ENCODE peak calls at places on chromosomes 3 and 15, in ten cellular contexts. Y, B, F, R, A, G, O, Q, S and D are unnamed samples.

GRCh38 chr15:57732526-57733331 is 26.2 kb downstream of the POLR2M start:
- DNase-seq in Y (no peak), B (peak), F (peak), R (peak), A (peak), G (no peak), O (peak), Q (peak), S (peak), D (no peak)

GRCh38 chr15:90063733-90064247 is 38.5 kb downstream of the IDH2 start:
- DNase-seq in Y (peak), B (peak), F (no peak), R (no peak), A (peak), G (no peak), O (no peak), Q (no peak), S (no peak), D (peak)

GRCh38 chr3:108036984-108037741 is 53.7 kb downstream of the CD47 start:
- DNase-seq in Y (no peak), B (no peak), F (no peak), R (no peak), A (no peak), G (no peak), O (no peak), Q (no peak), S (no peak), D (no peak)

GRCh38 chr3:49616491-49616941 is 57.6 kb upstream of the APEH start:
- DNase-seq in Y (no peak), B (no peak), F (no peak), R (no peak), A (no peak), G (no peak), O (no peak), Q (no peak), S (peak), D (no peak)

GRCh38 chr3:52704611-52705437 is 767 bp downstream of the GLT8D1 start:
- DNase-seq in Y (no peak), B (no peak), F (peak), R (no peak), A (peak), G (no peak), O (no peak), Q (peak), S (peak), D (no peak)

GRCh38 chr3:120678331-120678845 is 3.7 kb downstream of the HGD start:
- DNase-seq in Y (peak), B (peak), F (peak), R (peak), A (peak), G (no peak), O (no peak), Q (peak), S (peak), D (no peak)

GRCh38 chr3:11514191-11514770 is 129.4 kb downstream of the VGLL4 start:
- DNase-seq in Y (no peak), B (no peak), F (peak), R (no peak), A (no peak), G (peak), O (no peak), Q (peak), S (no peak), D (no peak)

GRCh38 chr3:99315896-99316295 is 322.5 kb upstream of the COL8A1 start:
- DNase-seq in Y (no peak), B (no peak), F (no peak), R (no peak), A (no peak), G (no peak), O (no peak), Q (no peak), S (no peak), D (no peak)

GRCh38 chr3:112042842-112043280 is 8.3 kb downstream of the TMPRSS7 start:
- DNase-seq in Y (no peak), B (peak), F (peak), R (no peak), A (no peak), G (no peak), O (no peak), Q (no peak), S (no peak), D (no peak)

GRCh38 chr3:184334470-184335158 is 2.8 kb upstream of the FAM131A start:
- DNase-seq in Y (no peak), B (no peak), F (no peak), R (no peak), A (no peak), G (no peak), O (peak), Q (peak), S (no peak), D (no peak)

GRCh38 chr3:16480861-16481569 is 32.5 kb downstream of the RFTN1 start:
- DNase-seq in Y (no peak), B (no peak), F (no peak), R (no peak), A (no peak), G (no peak), O (no peak), Q (peak), S (peak), D (no peak)

GRCh38 chr3:178084938-178085816 is 451.1 kb upstream of the KCNMB2 start:
- DNase-seq in Y (peak), B (peak), F (peak), R (peak), A (no peak), G (peak), O (no peak), Q (peak), S (peak), D (no peak)

GRCh38 chr3:134357914-134358811 is 16.1 kb downstream of the AMOTL2 start:
- DNase-seq in Y (peak), B (no peak), F (peak), R (peak), A (no peak), G (peak), O (no peak), Q (peak), S (no peak), D (peak)

GRCh38 chr15:65421360-65422215 is 1.2 kb downstream of the IGDCC4 start:
- DNase-seq in Y (peak), B (peak), F (no peak), R (no peak), A (no peak), G (peak), O (no peak), Q (no peak), S (peak), D (no peak)

GRCh38 chr15:70783610-70784021 is 20.3 kb upstream of the UACA start:
- DNase-seq in Y (no peak), B (peak), F (peak), R (no peak), A (no peak), G (no peak), O (no peak), Q (no peak), S (no peak), D (no peak)

GRCh38 chr15:55791576-55792400 is 48.8 kb upstream of the PRTG start:
- DNase-seq in Y (no peak), B (no peak), F (no peak), R (no peak), A (no peak), G (no peak), O (no peak), Q (peak), S (no peak), D (no peak)

GRCh38 chr15:42014406-42014805 is 6.4 kb downstream of the PLA2G4E start:
- DNase-seq in Y (no peak), B (no peak), F (no peak), R (no peak), A (no peak), G (no peak), O (no peak), Q (no peak), S (no peak), D (peak)

GRCh38 chr3:42653560-42654330 is at the start of gene ZBTB47:
- DNase-seq in Y (no peak), B (peak), F (no peak), R (no peak), A (peak), G (peak), O (no peak), Q (peak), S (peak), D (peak)

GRCh38 chr3:171122212-171122611 is 95.7 kb upstream of the SLC2A2 start:
- DNase-seq in Y (no peak), B (no peak), F (no peak), R (no peak), A (no peak), G (no peak), O (no peak), Q (peak), S (no peak), D (no peak)

GRCh38 chr15:63638828-63639227 is 41.6 kb downstream of the FBXL22 start:
- DNase-seq in Y (no peak), B (no peak), F (no peak), R (no peak), A (no peak), G (no peak), O (no peak), Q (no peak), S (no peak), D (no peak)

GRCh38 chr3:155161630-155162292 is 81.6 kb downstream of the MME start:
- DNase-seq in Y (no peak), B (no peak), F (no peak), R (no peak), A (no peak), G (no peak), O (no peak), Q (no peak), S (no peak), D (no peak)

GRCh38 chr15:42226648-42227047 is 18.5 kb upstream of the VPS39 start:
- DNase-seq in Y (no peak), B (no peak), F (peak), R (no peak), A (no peak), G (no peak), O (no peak), Q (no peak), S (no peak), D (no peak)

GRCh38 chr3:193803288-193803687 is 210.3 kb downstream of the OPA1 start:
- DNase-seq in Y (no peak), B (peak), F (no peak), R (no peak), A (no peak), G (no peak), O (no peak), Q (no peak), S (no peak), D (no peak)

GRCh38 chr3:90010341-90010740 is 902.9 kb downstream of the EPHA3 start:
- DNase-seq in Y (no peak), B (no peak), F (no peak), R (no peak), A (no peak), G (no peak), O (no peak), Q (no peak), S (peak), D (no peak)

GRCh38 chr3:14415501-14415900 is 13.1 kb downstream of the SLC6A6 start:
- DNase-seq in Y (no peak), B (no peak), F (no peak), R (no peak), A (no peak), G (no peak), O (no peak), Q (no peak), S (no peak), D (no peak)

GRCh38 chr3:44685128-44685800 is 27.2 kb upstream of the ZNF502 start:
- DNase-seq in Y (peak), B (peak), F (no peak), R (peak), A (no peak), G (peak), O (no peak), Q (peak), S (peak), D (peak)

GRCh38 chr3:197478746-197479668 is 76.8 kb downstream of the BDH1 start:
- DNase-seq in Y (peak), B (no peak), F (no peak), R (no peak), A (no peak), G (no peak), O (no peak), Q (no peak), S (no peak), D (no peak)

GRCh38 chr3:197476126-197476525 is 79.6 kb downstream of the BDH1 start:
- DNase-seq in Y (no peak), B (no peak), F (no peak), R (no peak), A (no peak), G (no peak), O (no peak), Q (peak), S (no peak), D (no peak)

GRCh38 chr3:197472151-197472550 is 83.6 kb downstream of the BDH1 start:
- DNase-seq in Y (no peak), B (no peak), F (peak), R (no peak), A (no peak), G (no peak), O (no peak), Q (no peak), S (no peak), D (peak)

GRCh38 chr3:197471221-197472010 is 84.4 kb downstream of the BDH1 start:
- DNase-seq in Y (no peak), B (no peak), F (peak), R (no peak), A (no peak), G (no peak), O (no peak), Q (no peak), S (no peak), D (peak)

GRCh38 chr3:197475514-197475913 is 80.3 kb downstream of the BDH1 start:
- DNase-seq in Y (no peak), B (no peak), F (no peak), R (no peak), A (no peak), G (no peak), O (no peak), Q (no peak), S (no peak), D (peak)
- TF ChIP-seq CTCF in Y (no peak), B (no peak), F (no peak), R (no peak), A (no peak), G (no peak), O (no peak), Q (no peak), S (no peak), D (no peak)

GRCh38 chr3:21059409-21059808 is 691.6 kb downstream of the ZNF385D start:
- DNase-seq in Y (no peak), B (no peak), F (no peak), R (no peak), A (no peak), G (no peak), O (no peak), Q (no peak), S (no peak), D (no peak)
- TF ChIP-seq POLR2AphosphoS5 in Y (no peak), B (no peak), F (no peak), R (no peak), A (no peak), G (no peak), O (no peak), Q (no peak), S (no peak), D (no peak)

GRCh38 chr15:93019971-93020370 is 69.0 kb downstream of the RGMA start:
- DNase-seq in Y (no peak), B (no peak), F (no peak), R (no peak), A (no peak), G (no peak), O (no peak), Q (no peak), S (no peak), D (no peak)

GRCh38 chr15:93019091-93019490 is 69.9 kb downstream of the RGMA start:
- DNase-seq in Y (no peak), B (no peak), F (no peak), R (no peak), A (no peak), G (no peak), O (no peak), Q (no peak), S (no peak), D (no peak)

GRCh38 chr15:93017521-93017920 is 71.5 kb downstream of the RGMA start:
- DNase-seq in Y (no peak), B (no peak), F (no peak), R (no peak), A (no peak), G (no peak), O (no peak), Q (no peak), S (no peak), D (no peak)

GRCh38 chr15:93020976-93021772 is 67.8 kb downstream of the RGMA start:
- DNase-seq in Y (no peak), B (no peak), F (no peak), R (no peak), A (no peak), G (no peak), O (no peak), Q (no peak), S (no peak), D (no peak)

GRCh38 chr15:93018574-93018973 is 70.4 kb downstream of the RGMA start:
- DNase-seq in Y (no peak), B (no peak), F (no peak), R (no peak), A (no peak), G (no peak), O (no peak), Q (no peak), S (peak), D (no peak)
- TF ChIP-seq CTCF in Y (no peak), B (no peak), F (peak), R (no peak), A (no peak), G (peak), O (peak), Q (peak), S (peak), D (no peak)

DNA sequence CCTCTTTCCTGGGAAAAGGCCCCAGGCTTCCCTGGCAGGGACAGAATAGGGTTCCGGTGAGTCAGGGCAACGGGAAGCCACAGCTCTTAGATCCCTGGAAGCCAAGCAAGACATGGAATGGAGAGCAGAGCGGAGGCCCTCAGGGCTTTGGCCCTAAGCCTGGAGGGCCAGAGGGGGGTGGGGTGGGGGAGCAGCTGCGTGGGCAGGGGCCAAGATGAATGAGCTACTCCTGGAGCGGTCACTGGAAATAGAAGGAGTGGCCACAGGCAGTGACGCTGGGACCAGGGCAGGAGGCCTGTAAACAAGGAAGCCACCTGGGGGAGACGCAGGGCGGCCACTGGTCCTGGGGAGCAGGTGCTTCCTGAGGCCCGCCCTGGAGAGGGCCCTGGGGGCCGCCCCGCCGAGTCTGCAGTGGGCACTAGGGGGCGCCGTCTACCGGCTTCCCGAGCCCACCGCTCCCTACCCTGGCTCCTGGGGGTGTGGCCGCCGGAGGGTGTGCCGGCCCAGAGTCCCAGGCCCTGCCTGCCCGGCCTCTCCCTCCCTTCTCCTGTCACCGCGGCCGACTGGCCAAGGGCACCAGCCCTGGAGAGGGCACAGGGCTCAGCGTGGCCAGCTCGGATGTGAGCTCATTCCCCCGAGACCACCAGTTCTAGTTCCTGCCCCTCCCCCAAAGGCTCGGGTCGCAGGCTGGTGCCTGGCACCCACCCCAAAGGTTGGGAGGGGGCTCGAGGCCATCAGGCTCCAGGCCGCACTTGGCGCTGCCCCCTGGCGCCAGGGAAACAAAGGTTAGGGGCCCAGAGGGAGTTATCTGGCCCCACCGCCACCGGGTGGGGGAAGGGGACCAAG is 12.1 kb downstream of the VPS18 start:
- DNase-seq in Y (peak), B (peak), F (peak), R (peak), A (peak), G (peak), O (no peak), Q (peak), S (peak), D (peak)
- TF ChIP-seq POLR2AphosphoS5 in Y (peak), B (peak), F (no peak), R (no peak), A (peak), G (peak), O (peak), Q (peak), S (peak), D (peak)